ENCODE peak calls at places on chromosomes 6 and 20, in six cellular contexts. M, J, K, P, D and W are unnamed samples.
A peak's percentile ranks its signal among the peaks of the same experiment; 100 is the strongest.

GRCh38 chr20:47573586-47573985 is 71.9 kb downstream of the NCOA3 start:
- DNase-seq in M (no peak), J (no peak), K (no peak), P (no peak), D (no peak), W (no peak)

GRCh38 chr6:141117869-141118268 is 1014.9 kb upstream of the GJE1 start:
- DNase-seq in M (no peak), J (no peak), K (peak; percentile 57), P (no peak), D (no peak), W (no peak)

GRCh38 chr6:111585969-111586315 is 19.7 kb downstream of the TRAF3IP2 start:
- DNase-seq in M (no peak), J (no peak), K (peak; percentile 92), P (no peak), D (no peak), W (no peak)

GRCh38 chr6:99590728-99591672 is 15.6 kb upstream of the PRDM13 start:
- DNase-seq in M (no peak), J (no peak), K (no peak), P (no peak), D (no peak), W (no peak)

GRCh38 chr6:4612636-4613171 is 163.5 kb upstream of the CDYL start:
- DNase-seq in M (no peak), J (no peak), K (peak; percentile 36), P (no peak), D (no peak), W (no peak)

GRCh38 chr6:81696505-81696904 is 56.0 kb downstream of the TENT5A start:
- DNase-seq in M (no peak), J (no peak), K (peak; percentile 2), P (no peak), D (no peak), W (peak; percentile 12)

GRCh38 chr20:58102252-58102651 is 126.2 kb downstream of the ANKRD60 start:
- DNase-seq in M (no peak), J (no peak), K (peak; percentile 25), P (no peak), D (no peak), W (no peak)

GRCh38 chr6:98463038-98463437 is 371.3 kb upstream of the POU3F2 start:
- DNase-seq in M (no peak), J (no peak), K (no peak), P (no peak), D (no peak), W (no peak)

GRCh38 chr20:57705103-57705899 is 4.5 kb downstream of the PMEPA1 start:
- DNase-seq in M (no peak), J (no peak), K (no peak), P (no peak), D (no peak), W (no peak)

GRCh38 chr6:17233531-17233930 is 47.6 kb upstream of the RBM24 start:
- DNase-seq in M (no peak), J (no peak), K (no peak), P (no peak), D (no peak), W (no peak)

GRCh38 chr20:8519887-8520286 is 387.8 kb downstream of the PLCB1 start:
- DNase-seq in M (no peak), J (no peak), K (no peak), P (no peak), D (no peak), W (no peak)

GRCh38 chr6:118940770-118941169 is 5.8 kb upstream of the MCM9 start:
- DNase-seq in M (no peak), J (no peak), K (no peak), P (no peak), D (no peak), W (no peak)

GRCh38 chr20:21089421-21089820 is 16.7 kb downstream of the LINC00237 start:
- DNase-seq in M (no peak), J (no peak), K (no peak), P (no peak), D (no peak), W (no peak)

GRCh38 chr20:44799691-44800090 is 10.7 kb downstream of the RIMS4 start:
- DNase-seq in M (no peak), J (no peak), K (no peak), P (no peak), D (no peak), W (no peak)

GRCh38 chr20:13430346-13431002 is 208.3 kb downstream of the TASP1 start:
- DNase-seq in M (no peak), J (no peak), K (no peak), P (no peak), D (no peak), W (peak; percentile 20)

GRCh38 chr6:88004707-88005106 is 42.9 kb upstream of the SPACA1 start:
- DNase-seq in M (peak; percentile 54), J (no peak), K (no peak), P (no peak), D (no peak), W (peak; percentile 21)

GRCh38 chr6:145836170-145836569 is 21.6 kb upstream of the FBXO30 start:
- DNase-seq in M (no peak), J (no peak), K (peak; percentile 52), P (no peak), D (no peak), W (no peak)

GRCh38 chr6:116370717-116371383 is at the start of gene DSE:
- DNase-seq in M (peak; percentile 87), J (peak; percentile 19), K (peak; percentile 82), P (peak; percentile 65), D (peak; percentile 70), W (peak; percentile 73)

GRCh38 chr6:165621950-165622349 is 41.1 kb downstream of the PDE10A start:
- DNase-seq in M (no peak), J (no peak), K (no peak), P (no peak), D (no peak), W (no peak)

GRCh38 chr6:13354331-13355042 is 26.1 kb upstream of the TBC1D7 start:
- DNase-seq in M (no peak), J (no peak), K (peak; percentile 39), P (peak; percentile 22), D (no peak), W (no peak)

GRCh38 chr6:138410048-138410735 is 6.2 kb downstream of the HEBP2 start:
- DNase-seq in M (peak; percentile 55), J (no peak), K (peak; percentile 84), P (no peak), D (no peak), W (no peak)

GRCh38 chr6:134707342-134707982 is 242.4 kb downstream of the ALDH8A1 start:
- DNase-seq in M (no peak), J (no peak), K (no peak), P (no peak), D (no peak), W (peak; percentile 46)

GRCh38 chr6:51675551-51676275 is 411.7 kb downstream of the PKHD1 start:
- DNase-seq in M (no peak), J (no peak), K (no peak), P (no peak), D (peak; percentile 27), W (peak; percentile 9)

GRCh38 chr20:43448748-43449535 is 8.8 kb upstream of the SRSF6 start:
- DNase-seq in M (no peak), J (no peak), K (peak; percentile 33), P (peak; percentile 47), D (peak; percentile 30), W (peak; percentile 62)

GRCh38 chr6:39370021-39370420 is 47.5 kb upstream of the KCNK16 start:
- DNase-seq in M (no peak), J (no peak), K (no peak), P (no peak), D (no peak), W (no peak)

GRCh38 chr6:4608361-4609115 is 167.7 kb upstream of the CDYL start:
- DNase-seq in M (no peak), J (no peak), K (no peak), P (no peak), D (no peak), W (no peak)

GRCh38 chr20:44736170-44737021 is 9.3 kb upstream of the KCNK15 start:
- DNase-seq in M (no peak), J (no peak), K (peak; percentile 78), P (peak; percentile 47), D (peak; percentile 67), W (peak; percentile 90)

GRCh38 chr20:32539063-32539816 is 45.9 kb downstream of the NOL4L start:
- DNase-seq in M (no peak), J (no peak), K (no peak), P (no peak), D (peak; percentile 46), W (no peak)

GRCh38 chr6:43996614-43997341 is 130.5 kb downstream of the MRPL14 start:
- DNase-seq in M (no peak), J (no peak), K (no peak), P (no peak), D (no peak), W (no peak)

GRCh38 chr20:45971675-45972499 is at the start of gene ZNF335:
- DNase-seq in M (peak; percentile 97), J (peak; percentile 76), K (peak; percentile 98), P (peak; percentile 94), D (peak; percentile 94), W (peak; percentile 99)
- TF ChIP-seq CTCF in M (peak; percentile 41), J (peak; percentile 37), K (no peak), P (peak; percentile 61), D (peak; percentile 31), W (peak; percentile 35)

GRCh38 chr6:20946037-20946436 is 411.8 kb downstream of the CDKAL1 start:
- DNase-seq in M (no peak), J (no peak), K (peak; percentile 61), P (no peak), D (no peak), W (no peak)
- TF ChIP-seq CTCF in M (no peak), J (no peak), K (peak; percentile 31), P (no peak), D (no peak), W (peak; percentile 15)

DNA sequence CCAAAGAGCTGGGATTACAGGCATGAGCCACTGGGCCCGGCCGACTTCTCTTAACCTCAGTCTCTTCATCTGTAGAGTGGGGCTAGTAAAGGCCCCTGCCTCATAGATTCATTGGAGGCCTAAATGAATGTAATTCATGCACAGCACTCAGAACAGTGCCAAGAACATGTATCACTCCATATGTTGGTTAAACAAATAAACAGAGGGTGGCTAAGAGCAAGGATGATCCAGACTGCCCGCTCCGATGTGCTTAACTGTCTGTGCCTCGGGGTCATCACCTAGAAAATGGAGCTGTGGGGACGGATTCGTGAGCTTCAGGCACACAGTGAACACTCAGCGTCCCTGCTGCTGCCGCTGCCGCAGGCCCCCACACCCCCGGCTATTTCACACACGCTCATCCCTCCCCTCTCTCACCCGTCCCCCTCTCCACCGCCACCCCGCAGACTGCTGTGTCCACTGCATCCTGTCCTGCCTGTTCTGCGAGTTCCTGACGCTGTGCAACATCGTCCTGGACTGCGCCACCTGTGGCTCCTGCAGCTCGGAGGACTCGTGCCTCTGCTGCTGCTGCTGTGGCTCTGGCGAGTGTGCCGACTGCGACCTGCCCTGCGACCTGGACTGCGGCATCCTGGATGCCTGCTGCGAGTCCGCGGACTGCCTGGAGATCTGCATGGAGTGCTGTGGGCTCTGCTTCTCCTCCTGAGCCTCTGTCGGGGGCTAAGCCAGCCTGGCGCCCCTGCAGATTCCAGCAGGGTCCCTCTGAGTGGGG is 14.8 kb downstream of the MDFI start:
- DNase-seq in M (peak; percentile 59), J (no peak), K (no peak), P (no peak), D (no peak), W (no peak)
- TF ChIP-seq CTCF in M (no peak), J (no peak), K (no peak), P (no peak), D (no peak), W (no peak)

GRCh38 chr6:82711105-82711829 is 347.6 kb downstream of the TPBG start:
- DNase-seq in M (no peak), J (no peak), K (no peak), P (no peak), D (no peak), W (no peak)

GRCh38 chr6:82711992-82712788 is 348.6 kb downstream of the TPBG start:
- DNase-seq in M (no peak), J (no peak), K (no peak), P (no peak), D (no peak), W (no peak)

GRCh38 chr6:82712826-82713225 is 349.2 kb downstream of the TPBG start:
- DNase-seq in M (no peak), J (no peak), K (peak; percentile 5), P (no peak), D (no peak), W (no peak)
- TF ChIP-seq CTCF in M (peak; percentile 29), J (no peak), K (no peak), P (peak; percentile 66), D (no peak), W (no peak)